ENCODE peak calls at places on chromosomes 16 and 17, in nine cellular contexts. S, D, Q, K, B, J, W, T and U are unnamed samples.

GRCh38 chr16:9827062-9827752 is 355.0 kb downstream of the GRIN2A start:
- DNase-seq in S (no peak), D (no peak), Q (no peak), K (no peak), B (no peak), J (no peak), W (no peak), T (no peak), U (no peak)

GRCh38 chr17:63647936-63648335 is 25.7 kb downstream of the MAP3K3 start:
- DNase-seq in S (no peak), D (no peak), Q (no peak), K (no peak), B (no peak), J (no peak), W (no peak), T (no peak), U (no peak)

GRCh38 chr16:1094601-1095449 is 1.2 kb downstream of the C1QTNF8 start:
- DNase-seq in S (no peak), D (no peak), Q (no peak), K (no peak), B (no peak), J (no peak), W (no peak), T (no peak), U (no peak)

GRCh38 chr17:44556854-44557606 is at the start of gene FZD2:
- DNase-seq in S (peak), D (peak), Q (no peak), K (peak), B (peak), J (peak), W (peak), T (peak), U (peak)

GRCh38 chr17:59330314-59330942 is 1.0 kb upstream of the YPEL2 start:
- DNase-seq in S (peak), D (peak), Q (peak), K (peak), B (no peak), J (no peak), W (no peak), T (peak), U (peak)

GRCh38 chr17:47934856-47935255 is 6.5 kb upstream of the PNPO start:
- DNase-seq in S (peak), D (no peak), Q (no peak), K (no peak), B (no peak), J (no peak), W (no peak), T (no peak), U (no peak)

GRCh38 chr16:12815361-12815760 is 11.7 kb upstream of the CPPED1 start:
- DNase-seq in S (no peak), D (no peak), Q (no peak), K (no peak), B (no peak), J (no peak), W (no peak), T (no peak), U (no peak)

GRCh38 chr17:64081802-64082799 is 47.8 kb downstream of the ERN1 start:
- DNase-seq in S (peak), D (peak), Q (no peak), K (no peak), B (peak), J (no peak), W (peak), T (no peak), U (no peak)

GRCh38 chr17:78529251-78529650 is 47.9 kb downstream of the DNAH17 start:
- DNase-seq in S (no peak), D (no peak), Q (no peak), K (no peak), B (no peak), J (no peak), W (no peak), T (no peak), U (no peak)

GRCh38 chr16:78729687-78730086 is 630.2 kb downstream of the WWOX start:
- DNase-seq in S (no peak), D (no peak), Q (peak), K (no peak), B (no peak), J (no peak), W (no peak), T (no peak), U (no peak)

GRCh38 chr17:62093188-62094155 is 28.4 kb upstream of the MED13 start:
- DNase-seq in S (peak), D (peak), Q (peak), K (peak), B (peak), J (no peak), W (peak), T (no peak), U (no peak)

GRCh38 chr17:77303620-77304019 is 162.9 kb downstream of the SEC14L1 start:
- DNase-seq in S (peak), D (no peak), Q (no peak), K (no peak), B (no peak), J (no peak), W (no peak), T (no peak), U (no peak)

GRCh38 chr17:77320501-77321256 is 179.9 kb downstream of the SEC14L1 start:
- DNase-seq in S (no peak), D (peak), Q (peak), K (peak), B (no peak), J (peak), W (peak), T (peak), U (no peak)

GRCh38 chr17:79811036-79811887 is 14.4 kb upstream of the CBX8 start:
- DNase-seq in S (no peak), D (peak), Q (no peak), K (no peak), B (no peak), J (no peak), W (no peak), T (no peak), U (no peak)

GRCh38 chr16:51538707-51539604 is 387.9 kb upstream of the SALL1 start:
- DNase-seq in S (peak), D (peak), Q (no peak), K (no peak), B (peak), J (no peak), W (peak), T (no peak), U (no peak)

GRCh38 chr16:72819345-72819744 is 228.6 kb downstream of the ZFHX3 start:
- DNase-seq in S (peak), D (no peak), Q (no peak), K (no peak), B (peak), J (no peak), W (peak), T (no peak), U (no peak)

GRCh38 chr17:60941028-60941427 is 263.4 kb downstream of the BCAS3 start:
- DNase-seq in S (peak), D (no peak), Q (peak), K (no peak), B (peak), J (no peak), W (peak), T (peak), U (no peak)

GRCh38 chr16:9260665-9261064 is 169.2 kb downstream of the HAPSTR1 start:
- DNase-seq in S (no peak), D (no peak), Q (peak), K (no peak), B (no peak), J (no peak), W (no peak), T (no peak), U (peak)

GRCh38 chr17:63631062-63631461 is 8.8 kb downstream of the MAP3K3 start:
- DNase-seq in S (no peak), D (no peak), Q (no peak), K (no peak), B (no peak), J (no peak), W (no peak), T (no peak), U (no peak)

GRCh38 chr17:5562172-5562571 is 22.1 kb downstream of the NLRP1 start:
- DNase-seq in S (no peak), D (no peak), Q (no peak), K (no peak), B (no peak), J (no peak), W (no peak), T (no peak), U (no peak)

GRCh38 chr17:39564201-39564828 is 43.4 kb downstream of the NEUROD2 start:
- DNase-seq in S (no peak), D (peak), Q (no peak), K (no peak), B (no peak), J (no peak), W (peak), T (no peak), U (no peak)

GRCh38 chr17:9291912-9292562 is 270.7 kb downstream of the NTN1 start:
- DNase-seq in S (peak), D (peak), Q (peak), K (peak), B (no peak), J (peak), W (no peak), T (peak), U (peak)

GRCh38 chr17:41777579-41778188 is 8.8 kb downstream of the JUP start:
- DNase-seq in S (peak), D (peak), Q (peak), K (no peak), B (peak), J (no peak), W (peak), T (peak), U (peak)

GRCh38 chr16:81586421-81586820 is 141.8 kb downstream of the CMIP start:
- DNase-seq in S (no peak), D (no peak), Q (no peak), K (no peak), B (no peak), J (no peak), W (no peak), T (no peak), U (no peak)

GRCh38 chr17:82520041-82520910 is 744 bp downstream of the FOXK2 start:
- DNase-seq in S (no peak), D (no peak), Q (peak), K (peak), B (no peak), J (no peak), W (peak), T (peak), U (no peak)

GRCh38 chr16:2498531-2499253 is 15.1 kb upstream of the ATP6V0C start:
- DNase-seq in S (peak), D (no peak), Q (peak), K (peak), B (no peak), J (no peak), W (no peak), T (no peak), U (peak)

GRCh38 chr17:58079300-58080033 is 3.8 kb upstream of the DYNLL2 start:
- DNase-seq in S (no peak), D (no peak), Q (no peak), K (no peak), B (no peak), J (no peak), W (no peak), T (no peak), U (no peak)

GRCh38 chr16:2514333-2515179 is 804 bp downstream of the ATP6V0C start:
- DNase-seq in S (no peak), D (no peak), Q (peak), K (no peak), B (no peak), J (no peak), W (no peak), T (no peak), U (peak)

GRCh38 chr16:84947996-84948854 is 63.1 kb downstream of the ZDHHC7 start:
- DNase-seq in S (no peak), D (no peak), Q (peak), K (no peak), B (no peak), J (no peak), W (no peak), T (no peak), U (no peak)

GRCh38 chr16:65876624-65877023 is 489.9 kb upstream of the CDH5 start:
- DNase-seq in S (no peak), D (no peak), Q (no peak), K (no peak), B (no peak), J (no peak), W (no peak), T (no peak), U (no peak)

GRCh38 chr16:54174750-54175149 is 111.8 kb downstream of the IRX3 start:
- DNase-seq in S (no peak), D (no peak), Q (no peak), K (no peak), B (no peak), J (no peak), W (no peak), T (no peak), U (no peak)

GRCh38 chr16:12625068-12625467 is 178.6 kb downstream of the CPPED1 start:
- DNase-seq in S (no peak), D (no peak), Q (peak), K (no peak), B (no peak), J (no peak), W (no peak), T (no peak), U (no peak)

GRCh38 chr17:43578699-43579569 is 32.8 kb upstream of the ETV4 start:
- DNase-seq in S (peak), D (no peak), Q (no peak), K (no peak), B (no peak), J (no peak), W (peak), T (no peak), U (peak)

GRCh38 chr16:366476-366875 is 3.9 kb downstream of the MRPL28 start:
- DNase-seq in S (no peak), D (no peak), Q (no peak), K (no peak), B (no peak), J (no peak), W (no peak), T (no peak), U (no peak)

GRCh38 chr17:39143552-39144093 is 7.8 kb downstream of the PLXDC1 start:
- DNase-seq in S (no peak), D (no peak), Q (no peak), K (peak), B (no peak), J (no peak), W (no peak), T (peak), U (no peak)

GRCh38 chr16:68069511-68070248 is 15.5 kb upstream of the NFATC3 start:
- DNase-seq in S (no peak), D (no peak), Q (peak), K (peak), B (no peak), J (no peak), W (no peak), T (no peak), U (peak)

GRCh38 chr16:68111379-68111778 is 26.2 kb downstream of the NFATC3 start:
- DNase-seq in S (no peak), D (no peak), Q (no peak), K (no peak), B (no peak), J (no peak), W (no peak), T (no peak), U (no peak)

DNA sequence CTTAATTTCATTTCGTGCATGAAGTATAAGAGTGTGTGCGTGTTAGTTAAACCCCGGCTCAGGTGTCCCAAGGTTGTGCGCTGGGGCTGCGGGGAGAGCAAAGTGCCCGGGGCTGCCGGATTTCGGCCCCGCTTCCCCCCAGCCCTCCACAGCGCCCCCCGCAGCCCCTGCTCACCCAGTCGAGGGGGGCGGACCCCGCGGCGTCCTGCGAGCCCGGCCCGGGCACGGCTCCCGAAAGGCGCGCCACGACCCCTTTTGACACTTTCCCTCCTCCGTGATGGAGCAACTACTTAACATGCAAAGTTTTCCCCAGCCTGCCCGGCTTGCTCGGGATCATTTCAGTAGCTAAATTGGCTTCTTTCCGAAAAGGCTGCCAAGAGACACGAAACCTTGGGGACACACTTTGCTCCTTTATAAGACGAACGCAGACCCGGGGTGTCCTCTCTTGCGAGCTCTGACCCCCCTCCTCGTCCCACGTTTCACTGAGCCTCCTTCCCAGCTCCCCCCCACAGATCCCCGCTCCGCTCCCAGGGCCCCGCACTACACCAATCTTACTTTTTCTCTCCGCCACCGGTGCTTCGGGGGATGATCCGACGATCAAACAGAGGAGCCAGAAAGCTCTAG is 589 bp downstream of the C17orf58 start:
- DNase-seq in S (no peak), D (no peak), Q (peak), K (peak), B (no peak), J (peak), W (peak), T (peak), U (no peak)
- TF ChIP-seq CTCF in S (no peak), D (no peak), Q (no peak), K (no peak), B (peak), J (no peak), W (no peak), T (no peak), U (no peak)

GRCh38 chr16:26727801-26728200 is 338.9 kb upstream of the C16orf82 start:
- DNase-seq in S (no peak), D (no peak), Q (no peak), K (no peak), B (no peak), J (no peak), W (no peak), T (no peak), U (no peak)
- H3K4me3 ChIP-seq in S (no peak), D (no peak), Q (no peak), K (no peak), B (no peak), J (no peak), W (no peak), T (no peak), U (no peak)

DNA sequence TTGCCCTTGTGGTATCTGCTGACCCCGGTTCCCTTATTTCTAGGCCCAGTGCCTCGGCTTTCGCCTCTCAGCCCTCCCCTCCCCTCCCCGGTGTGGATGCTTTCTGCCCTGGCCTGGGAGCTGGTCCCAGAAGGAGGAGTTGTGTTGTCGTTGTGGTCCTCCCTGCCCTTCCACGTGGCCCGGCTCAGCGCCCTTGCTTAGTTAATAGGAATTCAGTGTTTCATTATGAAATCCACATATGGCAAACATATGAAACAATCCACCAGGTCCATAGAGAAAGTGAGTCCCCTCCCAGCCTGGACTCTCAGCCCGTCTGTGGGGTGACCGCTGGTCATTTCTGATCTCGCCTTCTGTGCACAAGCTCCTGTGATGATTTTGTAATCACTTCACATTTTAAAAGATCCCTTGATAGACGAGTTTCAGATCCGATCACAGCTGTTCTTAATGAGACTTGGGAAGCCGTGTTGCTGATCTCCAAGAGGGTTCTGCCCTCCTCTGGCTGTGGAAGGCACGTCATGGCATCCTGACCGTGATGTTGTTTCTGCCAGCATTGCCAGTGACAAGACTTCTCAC is 112.1 kb downstream of the BANP start:
- DNase-seq in S (no peak), D (no peak), Q (no peak), K (peak), B (peak), J (no peak), W (peak), T (peak), U (no peak)
- TF ChIP-seq CTCF in S (no peak), D (no peak), Q (no peak), K (no peak), B (peak), J (no peak), W (peak), T (no peak), U (no peak)

GRCh38 chr17:72407336-72408121 is 286.7 kb downstream of the SOX9 start:
- DNase-seq in S (peak), D (peak), Q (no peak), K (no peak), B (peak), J (peak), W (peak), T (peak), U (peak)
- H3K4me3 ChIP-seq in S (no peak), D (peak), Q (no peak), K (no peak), B (no peak), J (no peak), W (no peak), T (no peak), U (no peak)

GRCh38 chr17:81231121-81231645 is 7.7 kb downstream of the TEPSIN start:
- DNase-seq in S (no peak), D (no peak), Q (no peak), K (no peak), B (no peak), J (no peak), W (no peak), T (no peak), U (no peak)
- TF ChIP-seq CTCF in S (no peak), D (no peak), Q (no peak), K (no peak), B (no peak), J (no peak), W (no peak), T (no peak), U (no peak)

GRCh38 chr17:51257150-51258081 is 2.4 kb downstream of the MBTD1 start:
- DNase-seq in S (peak), D (no peak), Q (no peak), K (no peak), B (no peak), J (no peak), W (no peak), T (no peak), U (no peak)
- H3K4me3 ChIP-seq in S (no peak), D (no peak), Q (no peak), K (no peak), B (peak), J (peak), W (no peak), T (no peak), U (no peak)